ENCODE peak calls at places on chromosomes 16 and 17, in five cellular contexts. X is A549, P is heart right ventricle, D is glutamatergic neuron, A is AG09309. G is an unnamed sample.

GRCh38 chr17:67544364-67544763 is 167.3 kb downstream of the PITPNC1 start:
- DNase-seq in D (no peak), X (no peak), A (no peak), P (no peak), G (no peak)

GRCh38 chr17:38454528-38454927 is 26.3 kb downstream of the ARHGAP23 start:
- DNase-seq in P (peak; percentile 90), X (peak; percentile 79), A (no peak), D (no peak), G (no peak)

GRCh38 chr16:89446975-89447293 is 43.4 kb downstream of the ANKRD11 start:
- DNase-seq in A (no peak), D (no peak), X (no peak), P (no peak), G (no peak)

GRCh38 chr17:6276711-6277110 is 158.2 kb downstream of the AIPL1 start:
- DNase-seq in A (no peak), D (no peak), P (no peak), X (no peak), G (no peak)

GRCh38 chr16:88766975-88767374 is 18.0 kb downstream of the PIEZO1 start:
- DNase-seq in X (no peak), A (no peak), P (no peak), D (no peak), G (no peak)

GRCh38 chr17:44777394-44778348 is 18.9 kb downstream of the ADAM11 start:
- DNase-seq in X (no peak), A (no peak), P (no peak), D (no peak), G (no peak)

GRCh38 chr17:50920891-50921595 is 54.9 kb upstream of the TOB1 start:
- DNase-seq in X (no peak), P (no peak), D (no peak), A (no peak), G (no peak)

GRCh38 chr17:12107905-12108304 is 87.2 kb downstream of the MAP2K4 start:
- DNase-seq in D (no peak), P (no peak), X (no peak), A (no peak), G (no peak)

GRCh38 chr16:75250809-75251279 is 580 bp downstream of the BCAR1 start:
- DNase-seq in D (peak; percentile 67), X (no peak), P (no peak), A (no peak), G (no peak)

GRCh38 chr16:73149329-73149728 is 101.4 kb upstream of the ZFHX3 start:
- DNase-seq in D (no peak), P (no peak), X (no peak), A (no peak), G (no peak)

GRCh38 chr16:56950881-56951771 is 10.6 kb upstream of the CETP start:
- DNase-seq in P (peak; percentile 26), D (peak; percentile 65), X (peak; percentile 65), A (no peak), G (peak; percentile 59)

GRCh38 chr17:7574176-7574953 is 5.1 kb upstream of the CD68 start:
- DNase-seq in X (no peak), P (no peak), D (no peak), A (no peak), G (no peak)

GRCh38 chr17:42845918-42846593 is 1.7 kb downstream of the AOC2 start:
- DNase-seq in P (no peak), D (no peak), A (no peak), X (no peak), G (no peak)

GRCh38 chr16:78871241-78871640 is 729.3 kb downstream of the MAF start:
- DNase-seq in D (no peak), A (no peak), X (no peak), P (no peak), G (no peak)

GRCh38 chr16:87878704-87879103 is 9.4 kb upstream of the SLC7A5 start:
- DNase-seq in X (no peak), P (no peak), A (no peak), D (no peak), G (no peak)

GRCh38 chr16:77890075-77890474 is 101.7 kb downstream of the VAT1L start:
- DNase-seq in X (no peak), P (no peak), A (no peak), D (no peak), G (no peak)

GRCh38 chr16:30874821-30875717 is 18.8 kb downstream of the BCL7C start:
- DNase-seq in X (peak; percentile 93), A (peak; percentile 37), P (peak; percentile 91), D (peak; percentile 96), G (peak; percentile 97)
- TF ChIP-seq CTCF in X (no peak), A (no peak), P (no peak), D (peak; percentile 14), G (no peak)

GRCh38 chr17:8791248-8791909 is 7.8 kb downstream of the MFSD6L start:
- DNase-seq in X (no peak), P (no peak), D (no peak), A (no peak), G (no peak)
- TF ChIP-seq CTCF in X (no peak), P (no peak), D (no peak), A (no peak), G (no peak)

GRCh38 chr16:352547-353403 is at the start of gene AXIN1:
- DNase-seq in P (peak; percentile 97), D (peak; percentile 99), A (peak; percentile 37), X (peak; percentile 98), G (peak; percentile 97)
- TF ChIP-seq CTCF in P (peak; percentile 29), D (peak; percentile 65), A (peak; percentile 39), X (peak; percentile 62), G (no peak)

GRCh38 chr17:81309140-81309858 is 14.2 kb upstream of the SLC38A10 start:
- DNase-seq in X (peak; percentile 90), P (peak; percentile 92), D (peak; percentile 61), A (no peak), G (peak; percentile 62)
- TF ChIP-seq CTCF in X (peak; percentile 50), P (peak; percentile 27), D (peak; percentile 71), A (peak; percentile 44), G (peak; percentile 13)

GRCh38 chr17:78013683-78014467 is 55.4 kb downstream of the TNRC6C start:
- DNase-seq in P (peak; percentile 43), D (peak; percentile 31), A (no peak), X (peak; percentile 73), G (no peak)
- TF ChIP-seq CTCF in P (peak; percentile 45), D (peak; percentile 82), A (peak; percentile 79), X (peak; percentile 98), G (peak; percentile 74)

DNA sequence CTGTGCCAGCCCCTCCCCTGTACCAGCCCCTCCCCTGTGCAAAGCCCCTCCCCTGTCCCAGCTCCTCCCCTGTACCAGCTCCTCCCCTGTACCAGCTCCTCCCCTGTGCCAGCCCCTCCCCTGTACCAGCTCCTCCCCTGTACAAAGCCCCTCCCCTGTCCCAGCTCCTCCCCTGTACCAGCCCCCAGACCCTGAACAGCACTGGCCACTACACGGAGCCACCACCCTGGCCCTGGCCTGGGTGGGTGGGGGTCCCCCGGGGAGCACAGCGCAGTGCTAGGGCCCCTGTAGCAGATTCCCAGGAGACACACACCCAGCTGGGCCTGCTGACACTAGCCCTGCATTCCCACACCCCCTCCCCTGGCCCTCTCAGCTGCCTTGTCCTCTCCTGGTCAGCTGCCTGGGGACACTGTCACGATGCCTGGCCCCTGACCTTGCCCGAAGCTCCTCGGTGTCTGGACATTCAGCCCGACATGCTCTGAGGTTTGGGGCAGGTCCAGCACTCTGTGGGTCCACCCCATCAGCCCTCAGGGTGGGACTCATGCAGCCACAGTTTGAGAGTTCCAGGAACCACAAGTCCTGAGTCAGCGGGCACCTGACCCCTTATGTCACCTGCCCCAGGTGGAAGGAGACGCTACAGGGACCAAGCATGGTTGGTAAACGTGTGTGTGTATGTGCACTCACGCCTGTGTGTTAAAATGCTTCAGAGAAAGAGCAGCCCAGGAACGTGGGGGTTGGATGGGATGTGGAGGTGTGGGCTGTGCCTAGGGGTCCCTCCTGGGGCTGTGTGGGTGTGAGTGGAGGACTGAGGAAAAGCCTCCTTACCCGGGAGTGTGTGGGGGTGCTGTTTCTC is 114.2 kb downstream of the METRNL start:
- DNase-seq in A (no peak), P (peak; percentile 2), X (no peak), D (peak; percentile 4), G (no peak)
- TF ChIP-seq CTCF in A (no peak), P (no peak), X (no peak), D (no peak), G (no peak)

GRCh38 chr17:62907961-62908360 is 58.1 kb upstream of the TANC2 start:
- DNase-seq in D (no peak), X (no peak), P (no peak), A (no peak), G (no peak)
- TF ChIP-seq CTCF in D (no peak), X (no peak), P (no peak), A (no peak), G (no peak)

DNA sequence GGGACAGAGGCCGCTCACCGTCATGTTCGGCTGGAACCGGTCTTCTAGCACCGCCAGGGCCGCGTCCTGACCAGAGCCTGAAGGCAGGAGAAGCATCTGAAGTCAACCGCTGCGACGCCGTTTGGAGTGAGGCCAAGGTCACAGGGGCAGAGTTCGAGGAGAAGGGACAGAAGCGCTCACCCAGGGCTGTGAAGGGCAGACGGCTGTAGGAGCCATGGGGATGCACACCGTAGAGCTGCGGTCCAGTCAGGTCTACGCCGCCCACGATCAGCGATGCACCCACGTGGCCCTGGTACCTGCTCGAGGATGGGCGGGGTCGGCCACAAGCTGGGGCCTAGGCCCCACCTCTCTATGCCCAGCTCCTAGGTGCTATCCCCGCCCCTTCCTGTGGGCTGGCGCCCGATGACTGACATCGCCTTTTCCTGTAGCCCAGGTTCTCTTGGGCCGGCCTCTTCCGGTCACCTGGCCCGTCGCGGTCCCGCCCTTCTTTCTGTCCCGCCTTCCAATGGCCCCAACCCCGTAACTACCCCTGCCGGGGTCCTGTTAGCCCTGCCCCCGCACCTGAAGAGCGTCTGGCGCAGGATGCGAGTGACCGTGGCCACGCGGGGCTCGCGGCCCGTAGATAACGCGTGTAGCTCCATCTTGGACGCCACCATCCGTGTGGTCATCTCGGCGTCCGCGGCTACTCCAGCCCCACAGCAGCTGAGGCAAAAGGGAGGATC is 1.1 kb downstream of the PSMB10 start:
- DNase-seq in A (peak; percentile 65), X (peak; percentile 95), P (peak; percentile 94), D (peak; percentile 89), G (peak; percentile 92)
- TF ChIP-seq CTCF in A (no peak), X (no peak), P (no peak), D (no peak), G (no peak)

GRCh38 chr17:21275579-21276339 is 8.8 kb upstream of the MAP2K3 start:
- DNase-seq in A (no peak), X (peak; percentile 82), P (peak; percentile 94), D (peak; percentile 97), G (peak; percentile 94)
- TF ChIP-seq CTCF in A (no peak), X (no peak), P (no peak), D (peak; percentile 16), G (no peak)

DNA sequence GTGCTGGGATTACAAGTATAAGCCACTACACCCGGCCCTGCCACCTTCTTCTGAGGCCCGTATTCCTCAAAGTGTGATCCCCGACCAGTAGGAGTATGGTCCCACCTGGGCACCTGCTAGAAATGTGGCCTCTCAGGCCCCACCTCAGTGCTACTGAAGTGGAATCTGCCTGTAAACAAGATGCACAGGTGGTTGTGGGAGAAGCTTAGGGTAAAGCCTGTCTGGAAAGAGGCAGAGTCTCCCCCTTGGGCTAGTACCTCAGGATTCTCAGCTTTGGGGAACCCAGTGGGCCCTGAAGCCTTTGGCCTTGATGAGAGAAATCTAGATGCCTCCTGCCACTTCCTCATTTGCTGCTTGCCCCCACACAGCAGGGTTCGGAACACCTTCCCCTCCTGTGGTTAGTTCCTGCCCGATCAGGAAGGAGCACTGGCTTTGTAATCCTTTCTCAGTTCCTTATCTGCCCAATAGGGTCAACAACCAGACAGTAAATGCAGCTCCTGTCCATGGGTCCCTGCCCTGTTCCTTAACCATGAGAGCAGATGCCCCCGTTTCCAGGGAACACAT is 25.2 kb downstream of the TK2 start:
- DNase-seq in D (no peak), X (no peak), A (no peak), P (no peak), G (peak; percentile 79)
- TF ChIP-seq CTCF in D (no peak), X (no peak), A (no peak), P (no peak), G (peak; percentile 3)